ENCODE peak calls at places on chromosomes 1 and 21, in eight cellular contexts. D is body of pancreas; L is Calu3; V is stimulated activated CD4-positive, alpha-beta T cell treated with anti-CD3 and anti-CD28 coated beads, TNF-alpha, amount 100 ng/mL, for 4 hours; F is amniotic stem cell; K is non-pigmented ciliary epithelial cell; G is HS-5; Z is activated T-cell treated with anti-CD3 and anti-CD28 coated beads, Interleukin-2, amount 50 U/mL, for 1 hour. B is an unnamed sample.

GRCh38 chr1:11692899-11693590 is 1.5 kb downstream of the DRAXIN start:
- DNase-seq in D (peak; percentile 34), Z (peak; percentile 31), G (peak; percentile 87), F (no peak), L (peak; percentile 56), K (peak; percentile 35), V (no peak), B (peak; percentile 20)

GRCh38 chr21:31710586-31710985 is 21.3 kb downstream of the SCAF4 start:
- DNase-seq in F (peak; percentile 32), V (no peak), Z (no peak), K (peak; percentile 19), G (peak; percentile 42), D (no peak), L (no peak), B (no peak)

GRCh38 chr1:168672278-168672677 is 56.7 kb downstream of the DPT start:
- DNase-seq in L (no peak), D (no peak), K (no peak), F (no peak), Z (no peak), G (no peak), V (no peak), B (no peak)

GRCh38 chr1:233386336-233386735 is 58.8 kb downstream of the MAP3K21 start:
- DNase-seq in G (no peak), K (no peak), L (no peak), D (no peak), V (no peak), F (no peak), Z (no peak), B (no peak)

GRCh38 chr1:212760126-212760823 is 31.3 kb downstream of the NSL1 start:
- DNase-seq in L (peak; percentile 58), G (no peak), V (peak; percentile 41), D (no peak), F (no peak), K (no peak), Z (peak; percentile 44), B (peak; percentile 25)

GRCh38 chr21:44432841-44433790 is 22.2 kb upstream of the LRRC3 start:
- DNase-seq in L (no peak), Z (peak; percentile 13), K (no peak), F (no peak), D (no peak), G (no peak), V (no peak), B (no peak)

GRCh38 chr1:156508205-156508954 is 7.8 kb upstream of the MEF2D start:
- DNase-seq in L (peak; percentile 14), D (peak; percentile 62), K (no peak), V (no peak), F (no peak), G (no peak), Z (no peak), B (no peak)

GRCh38 chr1:215044151-215044550 is 38.4 kb upstream of the KCNK2 start:
- DNase-seq in L (no peak), K (no peak), V (no peak), G (no peak), Z (no peak), D (no peak), F (no peak), B (no peak)

GRCh38 chr1:117671781-117672501 is 66.1 kb downstream of the TENT5C start:
- DNase-seq in L (no peak), Z (no peak), V (no peak), D (peak; percentile 54), G (no peak), K (no peak), F (no peak), B (no peak)

GRCh38 chr1:205488074-205488723 is 16.3 kb upstream of the CDK18 start:
- DNase-seq in G (no peak), F (peak; percentile 34), D (peak; percentile 70), Z (peak; percentile 49), L (peak; percentile 73), K (no peak), V (peak; percentile 4), B (no peak)

GRCh38 chr1:231734417-231734816 is 107.8 kb downstream of the DISC1 start:
- DNase-seq in F (no peak), K (no peak), Z (no peak), V (no peak), G (no peak), D (peak; percentile 25), L (no peak), B (no peak)

GRCh38 chr1:21524686-21525339 is 15.6 kb downstream of the ALPL start:
- DNase-seq in F (no peak), V (no peak), L (no peak), G (no peak), D (no peak), Z (no peak), K (no peak), B (no peak)